ENCODE peak calls at places on chromosomes 1 and 21, in seven cellular contexts. F is heart left ventricle, X is caudate nucleus, Z is right lobe of liver, S is left ventricle myocardium inferior, D is psoas muscle, O is iPS DF 6.9. W is an unnamed sample.

GRCh38 chr1:150626150-150626549 is 3.3 kb downstream of the ENSA start:
- DNase-seq in X (peak), S (no peak), O (no peak), Z (no peak), F (no peak), D (no peak), W (no peak)

GRCh38 chr1:197182716-197183115 is 36.2 kb upstream of the ASPM start:
- DNase-seq in O (no peak), S (no peak), D (no peak), Z (no peak), X (no peak), F (no peak), W (no peak)

GRCh38 chr1:202228484-202229122 is 35.0 kb downstream of the LGR6 start:
- DNase-seq in F (no peak), S (no peak), D (no peak), Z (no peak), X (no peak), O (no peak), W (no peak)

GRCh38 chr1:218480691-218481099 is 135.6 kb downstream of the TGFB2 start:
- DNase-seq in Z (no peak), S (no peak), F (no peak), O (no peak), D (no peak), X (no peak), W (no peak)

GRCh38 chr1:171751208-171751607 is 9.3 kb upstream of the VAMP4 start:
- DNase-seq in Z (no peak), D (no peak), X (no peak), S (no peak), F (no peak), O (no peak), W (no peak)

GRCh38 chr1:29649375-29650040 is 413.2 kb downstream of the PTPRU start:
- DNase-seq in X (no peak), F (no peak), Z (peak), D (no peak), O (no peak), S (no peak), W (no peak)

GRCh38 chr1:92994105-92994712 is 32.9 kb upstream of the DIPK1A start:
- DNase-seq in X (peak), Z (peak), S (no peak), O (peak), F (peak), D (no peak), W (peak)

GRCh38 chr1:52057245-52057644 is 1.1 kb downstream of the BTF3L4 start:
- DNase-seq in S (no peak), X (no peak), D (no peak), Z (no peak), O (no peak), F (no peak), W (no peak)

GRCh38 chr1:54428838-54429513 is 22.8 kb upstream of the SSBP3 start:
- DNase-seq in X (no peak), S (no peak), Z (no peak), D (no peak), F (no peak), O (no peak), W (no peak)
- H3K27ac ChIP-seq in X (no peak), S (no peak), Z (no peak), D (no peak), F (no peak), O (no peak), W (no peak)

GRCh38 chr1:46248122-46248920 is 758 bp downstream of the RAD54L start:
- DNase-seq in Z (peak), O (no peak), S (no peak), X (no peak), D (peak), F (no peak), W (no peak)
- H3K27ac ChIP-seq in Z (no peak), O (no peak), S (no peak), X (no peak), D (no peak), F (no peak), W (no peak)

DNA sequence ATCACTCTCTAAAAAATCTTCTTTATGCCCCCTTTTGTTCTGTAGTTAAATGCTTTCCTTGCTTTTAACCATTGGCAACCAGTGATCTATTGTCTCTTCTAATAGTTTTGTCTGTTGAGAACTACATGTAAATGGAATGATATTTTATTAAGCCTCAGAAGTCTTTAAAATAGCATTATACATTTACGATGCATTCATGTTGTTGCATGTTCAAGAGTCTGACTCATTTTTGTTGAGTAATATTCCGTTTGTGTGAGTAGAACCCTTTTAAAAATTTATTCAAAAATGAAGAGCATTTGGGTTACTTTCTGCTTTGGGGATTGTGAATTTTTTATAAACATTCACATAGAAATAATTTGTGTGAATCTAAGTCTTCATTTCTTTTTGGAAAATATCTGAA is 1352.9 kb downstream of the NCAM2 start:
- DNase-seq in S (no peak), X (no peak), Z (no peak), O (no peak), D (no peak), F (no peak), W (no peak)
- H3K27ac ChIP-seq in S (no peak), X (no peak), Z (no peak), O (no peak), D (no peak), F (no peak), W (no peak)

GRCh38 chr1:156496211-156496761 is 4.3 kb downstream of the MEF2D start:
- DNase-seq in D (no peak), S (no peak), X (no peak), Z (no peak), O (no peak), F (peak), W (peak)
- H3K27ac ChIP-seq in D (peak), S (peak), X (peak), Z (peak), O (no peak), F (peak), W (peak)

GRCh38 chr1:114344656-114345055 is 166.3 kb downstream of the TRIM33 start:
- DNase-seq in Z (no peak), S (no peak), X (no peak), O (no peak), D (no peak), F (no peak), W (no peak)

GRCh38 chr1:114342376-114342775 is 168.6 kb downstream of the TRIM33 start:
- DNase-seq in F (no peak), D (no peak), S (no peak), O (no peak), X (no peak), Z (no peak), W (no peak)

GRCh38 chr1:114347431-114348209 is 163.4 kb downstream of the TRIM33 start:
- DNase-seq in X (no peak), O (no peak), Z (no peak), S (no peak), F (no peak), D (no peak), W (no peak)

GRCh38 chr1:114346480-114347029 is 164.4 kb downstream of the TRIM33 start:
- DNase-seq in S (peak), D (peak), O (peak), F (peak), Z (peak), X (peak), W (peak)

DNA sequence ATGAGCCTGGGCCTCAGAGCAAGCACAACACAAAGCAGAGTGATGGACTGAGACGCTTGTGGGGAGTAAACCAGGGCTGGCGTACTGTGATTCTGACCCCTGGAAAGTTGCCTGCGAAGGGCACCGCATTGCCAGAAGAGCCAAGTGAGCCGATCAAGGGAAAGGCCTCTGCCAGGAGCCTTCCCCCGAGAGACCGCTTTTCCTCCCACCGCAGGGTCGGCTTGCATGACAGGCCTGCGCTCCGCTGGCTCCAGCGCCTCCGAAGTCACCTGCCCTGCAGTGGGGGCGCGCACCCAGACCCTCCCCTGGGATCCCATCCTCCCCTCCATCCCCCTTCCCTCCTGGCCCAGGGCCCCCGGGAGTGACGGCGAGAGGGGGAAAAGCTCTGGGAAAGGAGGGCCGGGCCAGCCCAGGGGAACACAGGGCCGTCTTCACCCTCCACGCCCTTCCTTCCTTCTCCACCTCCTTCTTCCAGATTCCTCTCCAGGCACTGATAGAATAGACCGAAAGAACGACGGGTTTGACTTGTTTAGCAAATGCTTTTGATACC is 165.0 kb downstream of the TRIM33 start:
- DNase-seq in X (no peak), D (peak), F (peak), O (no peak), Z (peak), S (peak), W (no peak)
- H3K27ac ChIP-seq in X (peak), D (peak), F (peak), O (no peak), Z (peak), S (peak), W (peak)

GRCh38 chr1:41731631-41732030 is 187.1 kb downstream of the HIVEP3 start:
- DNase-seq in D (no peak), O (no peak), Z (no peak), S (no peak), F (no peak), X (no peak), W (no peak)

GRCh38 chr1:41727749-41728115 is 191.0 kb downstream of the HIVEP3 start:
- DNase-seq in Z (no peak), S (no peak), O (no peak), F (no peak), X (no peak), D (no peak), W (no peak)

GRCh38 chr1:41730806-41731205 is 187.9 kb downstream of the HIVEP3 start:
- DNase-seq in X (no peak), F (no peak), D (no peak), O (no peak), Z (no peak), S (no peak), W (no peak)

GRCh38 chr1:41726899-41727748 is 191.6 kb downstream of the HIVEP3 start:
- DNase-seq in F (peak), S (peak), X (peak), Z (peak), O (peak), D (peak), W (peak)

DNA sequence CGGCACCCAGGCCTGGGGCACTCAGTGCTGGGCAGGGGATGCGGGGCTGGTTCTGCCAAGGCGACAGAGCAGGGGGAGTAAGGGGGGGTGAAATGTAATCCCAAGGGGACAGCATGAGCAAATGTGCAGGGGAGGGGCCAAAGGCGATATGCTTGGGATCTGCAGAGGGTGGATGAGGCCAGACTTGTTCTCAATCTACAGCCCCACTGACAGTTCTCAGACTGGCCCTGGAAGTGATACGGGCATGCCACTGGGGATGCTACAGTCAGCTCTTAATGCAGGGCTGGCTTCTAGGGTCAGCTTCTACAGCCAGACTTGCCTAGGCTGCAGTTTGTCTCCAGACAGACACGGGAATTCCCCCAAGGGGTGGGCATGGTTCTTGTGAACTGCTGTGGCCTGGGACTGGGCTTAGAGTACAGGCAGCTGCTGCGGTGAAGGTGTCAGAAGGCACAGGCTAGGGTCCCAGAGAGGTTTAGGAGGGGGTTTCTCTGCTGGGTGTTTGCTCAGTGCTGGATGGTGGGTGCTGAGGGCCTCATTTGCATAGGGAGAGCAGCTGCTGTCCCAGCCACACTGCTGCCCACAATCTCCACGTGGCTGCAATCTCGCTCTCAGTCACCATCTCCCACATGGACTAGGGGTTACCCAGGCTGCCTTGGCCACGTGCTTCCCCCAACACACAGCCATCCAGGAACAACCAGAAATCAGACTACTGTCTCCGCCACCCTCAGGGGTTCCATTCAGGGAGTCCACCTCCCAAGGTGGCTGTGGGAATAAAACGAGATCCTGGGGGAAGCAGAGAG is 190.1 kb downstream of the HIVEP3 start:
- DNase-seq in D (no peak), X (no peak), O (no peak), S (no peak), F (no peak), Z (no peak), W (peak)
- H3K27ac ChIP-seq in D (no peak), X (no peak), O (no peak), S (no peak), F (no peak), Z (no peak), W (no peak)

W was measured in substantia nigra.